ENCODE peak calls at places on chromosome 22, in seven cellular contexts. One of them, this sample, is unnamed.

GRCh38 chr22:20248461-20248959 is 19.6 kb downstream of the RTN4R start:
- DNase-seq in aorta: no peak
- DNase-seq in K562: no peak
- DNase-seq in activated CD4-positive, alpha-beta T cell treated with anti-CD3 and anti-CD28 coated beads, Interleukin-2, amount 10 ng/mL, durations not matched to agents 7 days and 5 days: no peak
- DNase-seq in endothelial cell: no peak
- DNase-seq in NCI-H1105: peak
- DNase-seq in T-helper 1 cell: no peak
- DNase-seq in this sample: no peak

GRCh38 chr22:49027122-49027670 is 800.5 kb downstream of the BRD1 start:
- DNase-seq in aorta: peak
- DNase-seq in K562: no peak
- DNase-seq in activated CD4-positive, alpha-beta T cell treated with anti-CD3 and anti-CD28 coated beads, Interleukin-2, amount 10 ng/mL, durations not matched to agents 7 days and 5 days: no peak
- DNase-seq in endothelial cell: no peak
- DNase-seq in NCI-H1105: no peak
- DNase-seq in T-helper 1 cell: no peak
- DNase-seq in this sample: no peak

GRCh38 chr22:37202706-37203105 is 9.6 kb downstream of the SSTR3 start:
- DNase-seq in aorta: peak
- DNase-seq in K562: no peak
- DNase-seq in activated CD4-positive, alpha-beta T cell treated with anti-CD3 and anti-CD28 coated beads, Interleukin-2, amount 10 ng/mL, durations not matched to agents 7 days and 5 days: no peak
- DNase-seq in endothelial cell: no peak
- DNase-seq in NCI-H1105: no peak
- DNase-seq in T-helper 1 cell: no peak
- DNase-seq in this sample: no peak

GRCh38 chr22:34993548-34993947 is 72.4 kb upstream of the ISX start:
- DNase-seq in aorta: no peak
- DNase-seq in K562: no peak
- DNase-seq in activated CD4-positive, alpha-beta T cell treated with anti-CD3 and anti-CD28 coated beads, Interleukin-2, amount 10 ng/mL, durations not matched to agents 7 days and 5 days: no peak
- DNase-seq in endothelial cell: no peak
- DNase-seq in NCI-H1105: no peak
- DNase-seq in T-helper 1 cell: no peak
- DNase-seq in this sample: no peak

GRCh38 chr22:27331526-27332281 is 469.9 kb downstream of the MN1 start:
- DNase-seq in aorta: peak
- DNase-seq in K562: no peak
- DNase-seq in activated CD4-positive, alpha-beta T cell treated with anti-CD3 and anti-CD28 coated beads, Interleukin-2, amount 10 ng/mL, durations not matched to agents 7 days and 5 days: no peak
- DNase-seq in endothelial cell: peak
- DNase-seq in NCI-H1105: no peak
- DNase-seq in T-helper 1 cell: no peak
- DNase-seq in this sample: no peak

GRCh38 chr22:44669725-44670027 is 32.3 kb upstream of the PRR5 start:
- DNase-seq in aorta: peak
- DNase-seq in K562: peak
- DNase-seq in activated CD4-positive, alpha-beta T cell treated with anti-CD3 and anti-CD28 coated beads, Interleukin-2, amount 10 ng/mL, durations not matched to agents 7 days and 5 days: no peak
- DNase-seq in endothelial cell: peak
- DNase-seq in NCI-H1105: no peak
- DNase-seq in T-helper 1 cell: no peak
- DNase-seq in this sample: peak

GRCh38 chr22:27984723-27985122 is 65.7 kb upstream of the PITPNB start:
- DNase-seq in aorta: no peak
- DNase-seq in K562: no peak
- DNase-seq in activated CD4-positive, alpha-beta T cell treated with anti-CD3 and anti-CD28 coated beads, Interleukin-2, amount 10 ng/mL, durations not matched to agents 7 days and 5 days: no peak
- DNase-seq in endothelial cell: no peak
- DNase-seq in NCI-H1105: no peak
- DNase-seq in T-helper 1 cell: no peak
- DNase-seq in this sample: no peak

GRCh38 chr22:16917144-16918003 is 90.6 kb downstream of the GAB4 start:
- DNase-seq in aorta: peak
- DNase-seq in K562: peak
- DNase-seq in activated CD4-positive, alpha-beta T cell treated with anti-CD3 and anti-CD28 coated beads, Interleukin-2, amount 10 ng/mL, durations not matched to agents 7 days and 5 days: peak
- DNase-seq in endothelial cell: peak
- DNase-seq in NCI-H1105: peak
- DNase-seq in T-helper 1 cell: peak
- DNase-seq in this sample: peak

GRCh38 chr22:44589831-44590230 is 91.8 kb upstream of the RTL6 start:
- DNase-seq in aorta: no peak
- DNase-seq in K562: no peak
- DNase-seq in activated CD4-positive, alpha-beta T cell treated with anti-CD3 and anti-CD28 coated beads, Interleukin-2, amount 10 ng/mL, durations not matched to agents 7 days and 5 days: no peak
- DNase-seq in endothelial cell: no peak
- DNase-seq in NCI-H1105: no peak
- DNase-seq in T-helper 1 cell: no peak
- DNase-seq in this sample: no peak

GRCh38 chr22:27809700-27810365 is 8.3 kb upstream of the MN1 start:
- DNase-seq in aorta: no peak
- DNase-seq in K562: no peak
- DNase-seq in activated CD4-positive, alpha-beta T cell treated with anti-CD3 and anti-CD28 coated beads, Interleukin-2, amount 10 ng/mL, durations not matched to agents 7 days and 5 days: no peak
- DNase-seq in endothelial cell: no peak
- DNase-seq in NCI-H1105: no peak
- DNase-seq in T-helper 1 cell: no peak
- DNase-seq in this sample: no peak

GRCh38 chr22:50733521-50734342 is 4.3 kb upstream of the ACR start:
- DNase-seq in aorta: no peak
- DNase-seq in K562: no peak
- DNase-seq in activated CD4-positive, alpha-beta T cell treated with anti-CD3 and anti-CD28 coated beads, Interleukin-2, amount 10 ng/mL, durations not matched to agents 7 days and 5 days: no peak
- DNase-seq in endothelial cell: peak
- DNase-seq in NCI-H1105: no peak
- DNase-seq in T-helper 1 cell: no peak
- DNase-seq in this sample: no peak

This sample was measured in HuH-7.